ENCODE peak calls at places on chromosomes 6 and 20, in six cellular contexts. V is Peyer's patch, J is NCI-H2081, Z is AML-193, B is GM04504, N is spleen. H is an unnamed sample.

GRCh38 chr6:122641818-122642217 is 31.6 kb downstream of the PKIB start:
- DNase-seq in V (no peak), J (no peak), Z (no peak), B (no peak), N (no peak), H (no peak)

GRCh38 chr6:6315660-6316059 is 4.8 kb downstream of the F13A1 start:
- DNase-seq in V (no peak), J (peak), Z (peak), B (no peak), N (no peak), H (peak)

GRCh38 chr20:4709261-4710105 is 12.2 kb upstream of the PRND start:
- DNase-seq in V (no peak), J (no peak), Z (no peak), B (no peak), N (no peak), H (no peak)

GRCh38 chr6:157333956-157334355 is 10.6 kb upstream of the TMEM242 start:
- DNase-seq in V (no peak), J (no peak), Z (no peak), B (no peak), N (no peak), H (no peak)

GRCh38 chr6:160076009-160076408 is 45.6 kb upstream of the SLC22A1 start:
- DNase-seq in V (no peak), J (no peak), Z (no peak), B (no peak), N (no peak), H (no peak)

GRCh38 chr20:3433720-3434119 is 26.3 kb upstream of the DNAAF9 start:
- DNase-seq in V (no peak), J (no peak), Z (no peak), B (no peak), N (no peak), H (no peak)

GRCh38 chr6:28597924-28598323 is 72.2 kb downstream of the GPX5 start:
- DNase-seq in V (no peak), J (peak), Z (no peak), B (no peak), N (no peak), H (no peak)

GRCh38 chr6:27078734-27079357 is 168.7 kb upstream of the PRSS16 start:
- DNase-seq in V (peak), J (peak), Z (peak), B (peak), N (no peak), H (peak)

GRCh38 chr20:34301587-34302311 is 1.4 kb downstream of the AHCY start:
- DNase-seq in V (no peak), J (no peak), Z (no peak), B (no peak), N (no peak), H (peak)

GRCh38 chr6:100573169-100573568 is 108.4 kb upstream of the SIM1 start:
- DNase-seq in V (no peak), J (peak), Z (peak), B (no peak), N (no peak), H (no peak)

GRCh38 chr6:18102783-18103509 is 19.5 kb downstream of the NHLRC1 start:
- DNase-seq in V (no peak), J (no peak), Z (no peak), B (no peak), N (no peak), H (no peak)